ENCODE peak calls at places on chromosome 20, in four cellular contexts. One of them, this sample, is unnamed.
A peak's percentile ranks its signal among the peaks of the same experiment; 100 is the strongest.

GRCh38 chr20:11891081-11891826 is 26.4 kb upstream of the BTBD3 start:
- DNase-seq in GM12891: peak; percentile 11
- DNase-seq in GM12878: no peak
- DNase-seq in K562: peak; percentile 57
- DNase-seq in this sample: peak; percentile 53

GRCh38 chr20:52033313-52033712 is 158.3 kb downstream of the ZFP64 start:
- DNase-seq in GM12891: no peak
- DNase-seq in GM12878: no peak
- DNase-seq in K562: no peak
- DNase-seq in this sample: no peak

GRCh38 chr20:61096463-61096862 is 155.6 kb upstream of the CDH4 start:
- DNase-seq in GM12878: no peak
- DNase-seq in GM12891: no peak
- DNase-seq in K562: no peak
- DNase-seq in this sample: no peak

GRCh38 chr20:53428997-53429396 is 164.6 kb downstream of the ZNF217 start:
- DNase-seq in K562: no peak
- DNase-seq in GM12878: no peak
- DNase-seq in GM12891: no peak
- DNase-seq in this sample: no peak

GRCh38 chr20:844473-845225 is 11.1 kb downstream of the FAM110A start:
- DNase-seq in GM12878: peak; percentile 45
- DNase-seq in GM12891: peak; percentile 97
- DNase-seq in K562: peak; percentile 91
- DNase-seq in this sample: peak; percentile 7

GRCh38 chr20:4513720-4514119 is 208.0 kb upstream of the PRND start:
- DNase-seq in GM12878: no peak
- DNase-seq in K562: no peak
- DNase-seq in GM12891: no peak
- DNase-seq in this sample: no peak

GRCh38 chr20:51500311-51500710 is 42.2 kb downstream of the NFATC2 start:
- DNase-seq in GM12878: peak; percentile 37
- DNase-seq in K562: peak; percentile 33
- DNase-seq in GM12891: peak; percentile 61
- DNase-seq in this sample: peak; percentile 91

GRCh38 chr20:14334306-14334930 is 3.0 kb downstream of the FLRT3 start:
- DNase-seq in GM12878: no peak
- DNase-seq in K562: no peak
- DNase-seq in GM12891: no peak
- DNase-seq in this sample: no peak

GRCh38 chr20:34710861-34711574 is 6.9 kb downstream of the TP53INP2 start:
- DNase-seq in GM12878: no peak
- DNase-seq in GM12891: no peak
- DNase-seq in K562: no peak
- DNase-seq in this sample: no peak

GRCh38 chr20:61608275-61609085 is 356.4 kb downstream of the CDH4 start:
- DNase-seq in GM12878: no peak
- DNase-seq in K562: peak; percentile 46
- DNase-seq in GM12891: no peak
- DNase-seq in this sample: no peak

GRCh38 chr20:48722737-48723191 is 105.0 kb downstream of the PREX1 start:
- DNase-seq in K562: no peak
- DNase-seq in GM12891: no peak
- DNase-seq in GM12878: no peak
- DNase-seq in this sample: peak; percentile 42

GRCh38 chr20:34468956-34469355 is 47.3 kb upstream of the DYNLRB1 start:
- DNase-seq in GM12891: no peak
- DNase-seq in GM12878: no peak
- DNase-seq in K562: no peak
- DNase-seq in this sample: no peak

GRCh38 chr20:49513531-49513930 is 31.1 kb upstream of the KCNB1 start:
- DNase-seq in K562: no peak
- DNase-seq in GM12878: no peak
- DNase-seq in GM12891: no peak
- DNase-seq in this sample: no peak

GRCh38 chr20:24696396-24696795 is 227.0 kb downstream of the SYNDIG1 start:
- DNase-seq in K562: no peak
- DNase-seq in GM12891: no peak
- DNase-seq in GM12878: no peak
- DNase-seq in this sample: no peak

GRCh38 chr20:10239954-10240353 is 21.3 kb downstream of the SNAP25 start:
- DNase-seq in GM12891: no peak
- DNase-seq in K562: peak; percentile 4
- DNase-seq in GM12878: no peak
- DNase-seq in this sample: peak; percentile 7

GRCh38 chr20:18590163-18590562 is 2.3 kb downstream of the DTD1 start:
- DNase-seq in K562: no peak
- DNase-seq in GM12891: no peak
- DNase-seq in GM12878: no peak
- DNase-seq in this sample: no peak

GRCh38 chr20:3843490-3843889 is 3.1 kb upstream of the MAVS start:
- DNase-seq in GM12878: no peak
- DNase-seq in GM12891: no peak
- DNase-seq in K562: peak; percentile 89
- DNase-seq in this sample: no peak

GRCh38 chr20:51380401-51381385 is 161.8 kb downstream of the NFATC2 start:
- DNase-seq in GM12891: no peak
- DNase-seq in K562: peak; percentile 43
- DNase-seq in GM12878: no peak
- DNase-seq in this sample: no peak

GRCh38 chr20:56820984-56821383 is 191.9 kb downstream of the TFAP2C start:
- DNase-seq in K562: no peak
- DNase-seq in GM12878: no peak
- DNase-seq in GM12891: no peak
- DNase-seq in this sample: no peak

GRCh38 chr20:44204156-44204831 is 6.3 kb downstream of the OSER1 start:
- DNase-seq in GM12891: no peak
- DNase-seq in K562: peak; percentile 34
- DNase-seq in GM12878: no peak
- DNase-seq in this sample: no peak

GRCh38 chr20:48999890-49000870 is 45.9 kb upstream of the CSE1L start:
- DNase-seq in GM12878: no peak
- DNase-seq in GM12891: no peak
- DNase-seq in K562: no peak
- DNase-seq in this sample: no peak

GRCh38 chr20:7432612-7433011 is 507.6 kb downstream of the HAO1 start:
- DNase-seq in GM12891: no peak
- DNase-seq in K562: no peak
- DNase-seq in GM12878: no peak
- DNase-seq in this sample: no peak

DNA sequence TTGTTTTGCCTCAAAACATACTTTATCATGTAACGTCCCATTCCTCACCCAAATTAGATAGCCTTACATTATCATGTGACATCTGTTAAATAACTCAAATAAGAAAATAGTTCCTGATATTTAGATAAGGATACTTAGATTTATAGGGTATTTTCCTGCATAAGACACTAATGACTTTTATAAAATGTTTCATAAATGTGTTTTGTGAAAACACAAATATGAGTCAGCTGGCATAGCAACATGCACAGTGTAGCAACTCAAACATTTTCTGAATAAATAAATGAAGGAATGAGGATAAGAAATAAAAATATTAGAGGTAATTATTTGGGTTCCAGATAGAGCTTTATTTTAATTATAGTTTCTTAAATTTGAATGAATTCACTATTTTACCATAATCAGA is 460.4 kb upstream of the PLCB4 start:
- DNase-seq in GM12891: no peak
- DNase-seq in GM12878: no peak
- DNase-seq in K562: no peak
- DNase-seq in this sample: no peak
- TF ChIP-seq SPI1 in GM12891: no peak
- TF ChIP-seq SPI1 in GM12878: no peak
- TF ChIP-seq SPI1 in K562: no peak
- TF ChIP-seq SPI1 in this sample: no peak

GRCh38 chr20:54479138-54479906 is 3.9 kb downstream of the DOK5 start:
- DNase-seq in GM12878: no peak
- DNase-seq in K562: peak; percentile 1
- DNase-seq in GM12891: no peak
- DNase-seq in this sample: no peak
- TF ChIP-seq SPI1 in GM12878: no peak
- TF ChIP-seq SPI1 in K562: no peak
- TF ChIP-seq SPI1 in GM12891: no peak
- TF ChIP-seq SPI1 in this sample: no peak

DNA sequence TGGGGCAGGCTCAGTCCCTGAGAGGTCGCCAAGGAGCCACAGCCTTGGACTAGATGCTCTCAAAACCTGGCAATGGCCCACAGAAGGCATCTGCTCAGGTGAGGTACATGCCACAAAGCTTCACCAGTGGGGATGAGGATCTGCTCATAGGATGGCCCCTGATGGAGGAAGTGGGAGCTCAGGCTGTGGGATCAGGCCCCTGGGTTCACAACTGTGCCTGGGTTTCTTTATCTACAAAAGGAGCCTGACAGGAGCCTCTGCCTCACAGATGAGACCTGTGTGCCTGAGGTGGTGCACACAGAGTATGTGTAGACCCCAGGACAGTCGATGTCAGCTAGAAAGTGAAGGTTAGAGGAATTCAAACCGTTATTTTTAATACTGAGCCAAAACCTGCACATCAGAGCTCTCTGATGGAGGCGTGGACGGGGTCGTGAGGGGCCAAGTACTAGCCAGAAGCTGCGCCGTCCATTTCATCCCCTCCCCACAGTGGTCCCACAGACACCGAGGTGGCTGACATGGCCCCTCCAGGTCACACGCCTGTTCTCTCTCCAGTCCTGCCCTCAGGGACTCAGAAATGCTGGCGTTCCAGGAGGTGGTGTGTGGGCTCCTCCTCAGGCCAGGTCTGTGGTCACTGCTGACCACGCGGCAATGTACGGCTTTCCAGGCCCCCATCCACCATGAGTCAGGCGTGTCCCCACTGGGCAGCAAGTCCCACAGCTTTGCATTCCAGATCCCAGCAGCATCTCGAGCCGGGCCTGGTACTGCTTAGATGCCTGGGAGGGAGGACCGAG is 33.3 kb downstream of the NTSR1 start:
- DNase-seq in K562: no peak
- DNase-seq in GM12878: no peak
- DNase-seq in GM12891: no peak
- DNase-seq in this sample: no peak
- TF ChIP-seq SPI1 in K562: no peak
- TF ChIP-seq SPI1 in GM12878: no peak
- TF ChIP-seq SPI1 in GM12891: no peak
- TF ChIP-seq SPI1 in this sample: no peak

GRCh38 chr20:47320990-47321805 is 35.3 kb downstream of the ZMYND8 start:
- DNase-seq in K562: no peak
- DNase-seq in GM12891: no peak
- DNase-seq in GM12878: no peak
- DNase-seq in this sample: no peak
- TF ChIP-seq SPI1 in K562: no peak
- TF ChIP-seq SPI1 in GM12891: no peak
- TF ChIP-seq SPI1 in GM12878: no peak
- TF ChIP-seq SPI1 in this sample: no peak